ENCODE peak calls at places on chromosomes 4 and X, in four cellular contexts. K is uterus, G is upper lobe of right lung, I is T-helper 1 cell. F is an unnamed sample.

GRCh38 chr4:94468093-94468492 is 16.4 kb downstream of the PDLIM5 start:
- DNase-seq in K (no peak), G (no peak), I (no peak), F (no peak)

GRCh38 chr4:4430492-4431195 is 43.7 kb downstream of the NSG1 start:
- DNase-seq in K (no peak), G (no peak), I (peak; percentile 35), F (peak; percentile 53)

GRCh38 chrX:6941041-6941440 is 206.5 kb upstream of the STS start:
- DNase-seq in K (no peak), G (no peak), I (no peak), F (no peak)

GRCh38 chr4:177554966-177555574 is 112.8 kb upstream of the AGA start:
- DNase-seq in K (no peak), G (no peak), I (no peak), F (peak; percentile 36)

GRCh38 chr4:24794916-24795665 is at the start of gene SOD3:
- DNase-seq in K (peak; percentile 89), G (peak; percentile 90), I (no peak), F (peak; percentile 90)

GRCh38 chr4:6913350-6913749 is 3.7 kb downstream of the TBC1D14 start:
- DNase-seq in K (no peak), G (no peak), I (no peak), F (no peak)

GRCh38 chr4:10096201-10096975 is 20.2 kb downstream of the WDR1 start:
- DNase-seq in K (peak; percentile 60), G (no peak), I (peak; percentile 59), F (peak; percentile 79)

GRCh38 chrX:154546354-154547244 is at the start of gene G6PD:
- DNase-seq in K (no peak), G (no peak), I (peak; percentile 82), F (peak; percentile 63)

GRCh38 chr4:55753856-55754255 is 65.7 kb upstream of the EXOC1L start:
- DNase-seq in K (no peak), G (no peak), I (no peak), F (no peak)

GRCh38 chr4:155809835-155810234 is 51.0 kb downstream of the GUCY1B1 start:
- DNase-seq in K (no peak), G (no peak), I (no peak), F (peak; percentile 85)

GRCh38 chr4:184216436-184217004 is 1.2 kb downstream of the ENPP6 start:
- DNase-seq in K (no peak), G (no peak), I (no peak), F (no peak)

GRCh38 chr4:69239777-69240176 is 25.2 kb upstream of the UGT2B11 start:
- DNase-seq in K (no peak), G (no peak), I (no peak), F (no peak)

GRCh38 chrX:20829665-20830481 is 544.3 kb upstream of the CNKSR2 start:
- DNase-seq in K (no peak), G (no peak), I (no peak), F (no peak)

GRCh38 chrX:124476562-124476961 is 130.2 kb downstream of the SH2D1A start:
- DNase-seq in K (no peak), G (no peak), I (no peak), F (no peak)